ENCODE peak calls at places on chromosomes 7 and 10, in seven cellular contexts. One of them, this sample, is unnamed.

GRCh38 chr7:115009736-115010435 is 88.0 kb downstream of the MDFIC start:
- DNase-seq in neural crest cell: no peak
- DNase-seq in endodermal cell: no peak
- DNase-seq in astrocyte: peak
- DNase-seq in Calu3: no peak
- DNase-seq in heart left ventricle: no peak
- DNase-seq in bronchial epithelial cell: no peak
- DNase-seq in this sample: no peak

GRCh38 chr10:13915710-13916109 is 328.9 kb downstream of the PRPF18 start:
- DNase-seq in neural crest cell: peak
- DNase-seq in endodermal cell: no peak
- DNase-seq in astrocyte: no peak
- DNase-seq in Calu3: peak
- DNase-seq in heart left ventricle: no peak
- DNase-seq in bronchial epithelial cell: no peak
- DNase-seq in this sample: no peak

GRCh38 chr7:74373536-74373935 is 80.2 kb upstream of the GTF2IRD1 start:
- DNase-seq in neural crest cell: no peak
- DNase-seq in endodermal cell: no peak
- DNase-seq in astrocyte: no peak
- DNase-seq in Calu3: no peak
- DNase-seq in heart left ventricle: no peak
- DNase-seq in bronchial epithelial cell: no peak
- DNase-seq in this sample: no peak

GRCh38 chr7:30896783-30897617 is 14.7 kb upstream of the AQP1 start:
- DNase-seq in neural crest cell: no peak
- DNase-seq in endodermal cell: no peak
- DNase-seq in astrocyte: no peak
- DNase-seq in Calu3: peak
- DNase-seq in heart left ventricle: peak
- DNase-seq in bronchial epithelial cell: no peak
- DNase-seq in this sample: no peak

GRCh38 chr7:150753826-150754603 is 16.8 kb downstream of the GIMAP5 start:
- DNase-seq in neural crest cell: peak
- DNase-seq in endodermal cell: peak
- DNase-seq in astrocyte: no peak
- DNase-seq in Calu3: no peak
- DNase-seq in heart left ventricle: no peak
- DNase-seq in bronchial epithelial cell: no peak
- DNase-seq in this sample: no peak

GRCh38 chr10:19817251-19818046 is 1.2 kb downstream of the PLXDC2 start:
- DNase-seq in neural crest cell: peak
- DNase-seq in endodermal cell: peak
- DNase-seq in astrocyte: no peak
- DNase-seq in Calu3: no peak
- DNase-seq in heart left ventricle: peak
- DNase-seq in bronchial epithelial cell: no peak
- DNase-seq in this sample: no peak

GRCh38 chr10:12241810-12242529 is 46.0 kb downstream of the CDC123 start:
- DNase-seq in neural crest cell: no peak
- DNase-seq in endodermal cell: no peak
- DNase-seq in astrocyte: peak
- DNase-seq in Calu3: no peak
- DNase-seq in heart left ventricle: no peak
- DNase-seq in bronchial epithelial cell: peak
- DNase-seq in this sample: no peak

GRCh38 chr10:67119648-67120047 is 193.8 kb downstream of the LRRTM3 start:
- DNase-seq in neural crest cell: no peak
- DNase-seq in endodermal cell: no peak
- DNase-seq in astrocyte: peak
- DNase-seq in Calu3: no peak
- DNase-seq in heart left ventricle: no peak
- DNase-seq in bronchial epithelial cell: no peak
- DNase-seq in this sample: no peak

GRCh38 chr7:100493476-100494264 is 9.9 kb downstream of the NYAP1 start:
- DNase-seq in neural crest cell: no peak
- DNase-seq in endodermal cell: peak
- DNase-seq in astrocyte: no peak
- DNase-seq in Calu3: peak
- DNase-seq in heart left ventricle: peak
- DNase-seq in bronchial epithelial cell: peak
- DNase-seq in this sample: no peak

GRCh38 chr7:80411621-80412020 is 100.2 kb downstream of the GNAT3 start:
- DNase-seq in neural crest cell: no peak
- DNase-seq in endodermal cell: no peak
- DNase-seq in astrocyte: no peak
- DNase-seq in Calu3: no peak
- DNase-seq in heart left ventricle: no peak
- DNase-seq in bronchial epithelial cell: peak
- DNase-seq in this sample: no peak

GRCh38 chr10:69616358-69616757 is 13.7 kb upstream of the FAM241B start:
- DNase-seq in neural crest cell: no peak
- DNase-seq in endodermal cell: no peak
- DNase-seq in astrocyte: no peak
- DNase-seq in Calu3: no peak
- DNase-seq in heart left ventricle: no peak
- DNase-seq in bronchial epithelial cell: no peak
- DNase-seq in this sample: no peak

GRCh38 chr7:124856299-124856888 is 73.2 kb downstream of the POT1 start:
- DNase-seq in neural crest cell: no peak
- DNase-seq in endodermal cell: no peak
- DNase-seq in astrocyte: peak
- DNase-seq in Calu3: no peak
- DNase-seq in heart left ventricle: no peak
- DNase-seq in bronchial epithelial cell: peak
- DNase-seq in this sample: no peak

GRCh38 chr10:55979203-55979602 is 381.9 kb downstream of the ZWINT start:
- DNase-seq in neural crest cell: no peak
- DNase-seq in endodermal cell: no peak
- DNase-seq in astrocyte: no peak
- DNase-seq in Calu3: no peak
- DNase-seq in heart left ventricle: no peak
- DNase-seq in bronchial epithelial cell: no peak
- DNase-seq in this sample: no peak

GRCh38 chr10:26969145-26969926 is 108.6 kb upstream of the ABI1 start:
- DNase-seq in neural crest cell: no peak
- DNase-seq in endodermal cell: no peak
- DNase-seq in astrocyte: no peak
- DNase-seq in Calu3: no peak
- DNase-seq in heart left ventricle: no peak
- DNase-seq in bronchial epithelial cell: no peak
- DNase-seq in this sample: no peak

GRCh38 chr7:191105-192034 is 1.0 kb upstream of the FAM20C start:
- DNase-seq in neural crest cell: no peak
- DNase-seq in endodermal cell: peak
- DNase-seq in astrocyte: peak
- DNase-seq in Calu3: no peak
- DNase-seq in heart left ventricle: no peak
- DNase-seq in bronchial epithelial cell: peak
- DNase-seq in this sample: peak

GRCh38 chr7:152853236-152853635 is 93.7 kb downstream of the ACTR3B start:
- DNase-seq in neural crest cell: no peak
- DNase-seq in endodermal cell: no peak
- DNase-seq in astrocyte: no peak
- DNase-seq in Calu3: no peak
- DNase-seq in heart left ventricle: no peak
- DNase-seq in bronchial epithelial cell: no peak
- DNase-seq in this sample: no peak

GRCh38 chr7:154794147-154794780 is 208.7 kb downstream of the PAXIP1 start:
- DNase-seq in neural crest cell: peak
- DNase-seq in endodermal cell: peak
- DNase-seq in astrocyte: no peak
- DNase-seq in Calu3: no peak
- DNase-seq in heart left ventricle: peak
- DNase-seq in bronchial epithelial cell: no peak
- DNase-seq in this sample: no peak

GRCh38 chr7:106599343-106599698 is 61.6 kb downstream of the CCDC71L start:
- DNase-seq in neural crest cell: no peak
- DNase-seq in endodermal cell: no peak
- DNase-seq in astrocyte: no peak
- DNase-seq in Calu3: no peak
- DNase-seq in heart left ventricle: no peak
- DNase-seq in bronchial epithelial cell: peak
- DNase-seq in this sample: no peak

GRCh38 chr7:101630591-101630990 is 1.5 kb upstream of the MYL10 start:
- DNase-seq in neural crest cell: no peak
- DNase-seq in endodermal cell: no peak
- DNase-seq in astrocyte: peak
- DNase-seq in Calu3: no peak
- DNase-seq in heart left ventricle: no peak
- DNase-seq in bronchial epithelial cell: peak
- DNase-seq in this sample: no peak

GRCh38 chr7:122886357-122887081 is at the start of gene CADPS2:
- DNase-seq in neural crest cell: peak
- DNase-seq in endodermal cell: peak
- DNase-seq in astrocyte: peak
- DNase-seq in Calu3: peak
- DNase-seq in heart left ventricle: peak
- DNase-seq in bronchial epithelial cell: peak
- DNase-seq in this sample: no peak

GRCh38 chr7:30162622-30163124 is 27.9 kb downstream of the MTURN start:
- DNase-seq in neural crest cell: no peak
- DNase-seq in endodermal cell: no peak
- DNase-seq in astrocyte: peak
- DNase-seq in Calu3: no peak
- DNase-seq in heart left ventricle: no peak
- DNase-seq in bronchial epithelial cell: peak
- DNase-seq in this sample: no peak

GRCh38 chr10:103921750-103922195 is 3.8 kb upstream of the STN1 start:
- DNase-seq in neural crest cell: peak
- DNase-seq in endodermal cell: peak
- DNase-seq in astrocyte: no peak
- DNase-seq in Calu3: peak
- DNase-seq in heart left ventricle: no peak
- DNase-seq in bronchial epithelial cell: peak
- DNase-seq in this sample: no peak

GRCh38 chr7:36474283-36475010 is 84.8 kb downstream of the ANLN start:
- DNase-seq in neural crest cell: no peak
- DNase-seq in endodermal cell: no peak
- DNase-seq in astrocyte: peak
- DNase-seq in Calu3: no peak
- DNase-seq in heart left ventricle: no peak
- DNase-seq in bronchial epithelial cell: peak
- DNase-seq in this sample: no peak

GRCh38 chr10:62453274-62453673 is 79.1 kb downstream of the ZNF365 start:
- DNase-seq in neural crest cell: no peak
- DNase-seq in endodermal cell: no peak
- DNase-seq in astrocyte: no peak
- DNase-seq in Calu3: no peak
- DNase-seq in heart left ventricle: no peak
- DNase-seq in bronchial epithelial cell: no peak
- DNase-seq in this sample: no peak

GRCh38 chr10:3784510-3785250 is at the start of gene KLF6:
- DNase-seq in neural crest cell: peak
- DNase-seq in endodermal cell: no peak
- DNase-seq in astrocyte: no peak
- DNase-seq in Calu3: peak
- DNase-seq in heart left ventricle: peak
- DNase-seq in bronchial epithelial cell: no peak
- DNase-seq in this sample: no peak

GRCh38 chr10:97468162-97468561 is 22.2 kb downstream of the ZDHHC16 start:
- DNase-seq in neural crest cell: no peak
- DNase-seq in endodermal cell: no peak
- DNase-seq in astrocyte: no peak
- DNase-seq in Calu3: no peak
- DNase-seq in heart left ventricle: no peak
- DNase-seq in bronchial epithelial cell: peak
- DNase-seq in this sample: no peak

GRCh38 chr10:80100861-80101695 is 22.6 kb downstream of the TMEM254 start:
- DNase-seq in neural crest cell: no peak
- DNase-seq in endodermal cell: no peak
- DNase-seq in astrocyte: no peak
- DNase-seq in Calu3: peak
- DNase-seq in heart left ventricle: no peak
- DNase-seq in bronchial epithelial cell: peak
- DNase-seq in this sample: no peak

GRCh38 chr7:141676618-141677017 is 25.3 kb downstream of the DENND11 start:
- DNase-seq in neural crest cell: no peak
- DNase-seq in endodermal cell: no peak
- DNase-seq in astrocyte: peak
- DNase-seq in Calu3: no peak
- DNase-seq in heart left ventricle: no peak
- DNase-seq in bronchial epithelial cell: peak
- DNase-seq in this sample: no peak

GRCh38 chr7:135853499-135853898 is 104.9 kb upstream of the FAM180A start:
- DNase-seq in neural crest cell: no peak
- DNase-seq in endodermal cell: no peak
- DNase-seq in astrocyte: peak
- DNase-seq in Calu3: no peak
- DNase-seq in heart left ventricle: no peak
- DNase-seq in bronchial epithelial cell: no peak
- DNase-seq in this sample: no peak

GRCh38 chr10:78844956-78845355 is 223.8 kb upstream of the ZMIZ1 start:
- DNase-seq in neural crest cell: no peak
- DNase-seq in endodermal cell: no peak
- DNase-seq in astrocyte: no peak
- DNase-seq in Calu3: no peak
- DNase-seq in heart left ventricle: no peak
- DNase-seq in bronchial epithelial cell: no peak
- DNase-seq in this sample: no peak
- TF ChIP-seq CTCF in neural crest cell: peak
- TF ChIP-seq CTCF in endodermal cell: peak
- TF ChIP-seq CTCF in astrocyte: no peak
- TF ChIP-seq CTCF in Calu3: no peak
- TF ChIP-seq CTCF in heart left ventricle: no peak
- TF ChIP-seq CTCF in bronchial epithelial cell: no peak
- TF ChIP-seq CTCF in this sample: no peak

GRCh38 chr7:34158754-34159153 is 253.4 kb downstream of the BMPER start:
- DNase-seq in neural crest cell: no peak
- DNase-seq in endodermal cell: peak
- DNase-seq in astrocyte: no peak
- DNase-seq in Calu3: no peak
- DNase-seq in heart left ventricle: no peak
- DNase-seq in bronchial epithelial cell: peak
- DNase-seq in this sample: no peak
- TF ChIP-seq CTCF in neural crest cell: peak
- TF ChIP-seq CTCF in endodermal cell: peak
- TF ChIP-seq CTCF in astrocyte: no peak
- TF ChIP-seq CTCF in Calu3: peak
- TF ChIP-seq CTCF in heart left ventricle: peak
- TF ChIP-seq CTCF in bronchial epithelial cell: peak
- TF ChIP-seq CTCF in this sample: peak

DNA sequence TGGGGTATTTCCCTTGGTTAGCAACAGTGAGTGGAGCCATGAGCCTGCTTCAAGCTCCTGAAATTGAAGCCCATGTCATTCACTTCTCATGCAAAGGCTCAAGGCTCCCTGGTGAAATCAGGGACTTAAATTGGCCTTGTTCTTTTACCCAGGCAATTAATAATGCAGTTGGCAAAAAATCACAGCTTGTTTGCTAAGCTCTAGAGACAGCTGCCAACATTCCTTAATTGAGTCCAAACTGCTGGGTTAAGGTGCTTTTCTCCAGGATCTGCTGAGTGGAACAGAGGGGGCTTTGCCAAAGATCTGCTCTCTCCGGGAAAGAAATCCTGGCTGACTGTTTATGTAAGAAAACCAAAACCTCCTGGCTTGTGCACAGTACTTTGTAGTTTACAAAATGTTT is 257.7 kb upstream of the GHITM start:
- DNase-seq in neural crest cell: no peak
- DNase-seq in endodermal cell: no peak
- DNase-seq in astrocyte: peak
- DNase-seq in Calu3: no peak
- DNase-seq in heart left ventricle: no peak
- DNase-seq in bronchial epithelial cell: no peak
- DNase-seq in this sample: no peak
- TF ChIP-seq CTCF in neural crest cell: no peak
- TF ChIP-seq CTCF in endodermal cell: no peak
- TF ChIP-seq CTCF in astrocyte: no peak
- TF ChIP-seq CTCF in Calu3: no peak
- TF ChIP-seq CTCF in heart left ventricle: no peak
- TF ChIP-seq CTCF in bronchial epithelial cell: no peak
- TF ChIP-seq CTCF in this sample: no peak

GRCh38 chr7:131546583-131547111 is 9.8 kb downstream of the PODXL start:
- DNase-seq in neural crest cell: peak
- DNase-seq in endodermal cell: peak
- DNase-seq in astrocyte: no peak
- DNase-seq in Calu3: peak
- DNase-seq in heart left ventricle: no peak
- DNase-seq in bronchial epithelial cell: no peak
- DNase-seq in this sample: no peak
- TF ChIP-seq CTCF in neural crest cell: peak
- TF ChIP-seq CTCF in endodermal cell: peak
- TF ChIP-seq CTCF in astrocyte: peak
- TF ChIP-seq CTCF in Calu3: peak
- TF ChIP-seq CTCF in heart left ventricle: peak
- TF ChIP-seq CTCF in bronchial epithelial cell: peak
- TF ChIP-seq CTCF in this sample: peak

This sample was measured in D721Med.